ENCODE peak calls at places on chromosomes 5 and 9, in eight cellular contexts. S is adrenal gland; Y is stomach; C is mesenchymal stem cell; V is IMR-90; E is CD4-positive, alpha-beta T cell; X is CD4-positive, CD25-positive, alpha-beta regulatory T cell; R is heart left ventricle. L is an unnamed sample.

GRCh38 chr9:86966852-86967511 is 19.7 kb upstream of the GAS1 start:
- DNase-seq in X (no peak), S (no peak), R (no peak), V (no peak), E (no peak), Y (no peak), C (no peak), L (no peak)

GRCh38 chr5:114116981-114117380 is 244.9 kb upstream of the KCNN2 start:
- DNase-seq in R (no peak), Y (no peak), C (no peak), X (no peak), S (no peak), V (no peak), E (no peak), L (no peak)

GRCh38 chr9:79684711-79685575 is 113.2 kb downstream of the TLE4 start:
- DNase-seq in Y (no peak), R (no peak), E (no peak), C (no peak), X (no peak), S (no peak), V (peak; percentile 55), L (no peak)

GRCh38 chr9:131419029-131419614 is 25.2 kb downstream of the PRRC2B start:
- DNase-seq in X (peak; percentile 38), E (no peak), Y (no peak), V (peak; percentile 66), S (no peak), R (no peak), C (peak; percentile 76), L (no peak)

GRCh38 chr9:18184034-18184800 is 289.7 kb upstream of the ADAMTSL1 start:
- DNase-seq in E (no peak), R (no peak), Y (peak; percentile 27), S (no peak), C (no peak), X (no peak), V (no peak), L (no peak)

GRCh38 chr5:163565931-163566608 is 60.7 kb downstream of the MAT2B start:
- DNase-seq in C (peak; percentile 41), V (peak; percentile 36), X (peak; percentile 13), E (peak; percentile 2), S (no peak), R (no peak), Y (peak; percentile 33), L (peak; percentile 12)

GRCh38 chr5:43019615-43020293 is 20.4 kb downstream of the ANXA2R start:
- DNase-seq in E (peak; percentile 73), C (peak; percentile 94), V (peak; percentile 91), X (peak; percentile 98), S (peak; percentile 80), Y (peak; percentile 74), R (peak; percentile 74), L (peak; percentile 69)

GRCh38 chr5:111948517-111948916 is 191.5 kb upstream of the NREP start:
- DNase-seq in E (no peak), X (no peak), C (peak; percentile 88), S (no peak), Y (no peak), V (peak; percentile 99), R (no peak), L (no peak)

GRCh38 chr5:59785701-59786100 is 107.8 kb downstream of the PDE4D start:
- DNase-seq in C (no peak), S (no peak), E (no peak), Y (no peak), R (no peak), V (no peak), X (no peak), L (no peak)

GRCh38 chr5:116733995-116734716 is 159.5 kb upstream of the SEMA6A start:
- DNase-seq in R (no peak), E (no peak), V (no peak), C (no peak), Y (no peak), X (no peak), S (peak; percentile 21), L (no peak)

GRCh38 chr5:7397935-7398334 is 2.0 kb downstream of the ADCY2 start:
- DNase-seq in X (no peak), Y (no peak), V (no peak), R (no peak), E (no peak), C (no peak), S (no peak), L (no peak)

GRCh38 chr5:176424181-176424580 is 7.8 kb upstream of the CLTB start:
- DNase-seq in X (no peak), Y (no peak), C (no peak), S (no peak), V (no peak), E (no peak), R (no peak), L (no peak)

GRCh38 chr9:126692759-126693427 is 79.2 kb downstream of the LMX1B start:
- DNase-seq in V (no peak), R (no peak), E (no peak), Y (no peak), S (no peak), C (no peak), X (no peak), L (no peak)

GRCh38 chr5:88674262-88675158 is 208.5 kb downstream of the MEF2C start:
- DNase-seq in R (no peak), C (no peak), S (peak; percentile 66), E (no peak), Y (no peak), V (no peak), X (peak; percentile 69), L (no peak)

GRCh38 chr9:38176256-38176655 is 107.2 kb upstream of the SHB start:
- DNase-seq in Y (no peak), X (no peak), V (no peak), C (no peak), E (no peak), S (no peak), R (no peak), L (no peak)

GRCh38 chr9:96139592-96140251 is 162.3 kb downstream of the HSD17B3 start:
- DNase-seq in S (peak; percentile 61), C (peak; percentile 94), Y (peak; percentile 68), E (no peak), V (peak; percentile 95), X (no peak), R (no peak), L (no peak)

GRCh38 chr5:141560725-141561483 is 57.9 kb downstream of the DIAPH1 start:
- DNase-seq in R (peak; percentile 92), S (peak; percentile 92), E (no peak), Y (peak; percentile 57), C (peak; percentile 99), X (no peak), V (peak; percentile 98), L (no peak)

GRCh38 chr9:92986175-92987110 is 39.1 kb downstream of the FGD3 start:
- DNase-seq in R (no peak), X (peak; percentile 82), C (peak; percentile 1), Y (no peak), E (no peak), V (no peak), S (peak; percentile 32), L (peak; percentile 34)

GRCh38 chr9:14309403-14309802 is 4.5 kb downstream of the NFIB start:
- DNase-seq in Y (no peak), C (peak; percentile 9), V (peak; percentile 24), S (no peak), R (no peak), E (no peak), X (no peak), L (no peak)

GRCh38 chr5:59069438-59070079 is 486.7 kb downstream of the RAB3C start:
- DNase-seq in S (peak; percentile 68), V (peak; percentile 98), C (peak; percentile 98), E (no peak), X (no peak), R (peak; percentile 13), Y (no peak), L (no peak)

DNA sequence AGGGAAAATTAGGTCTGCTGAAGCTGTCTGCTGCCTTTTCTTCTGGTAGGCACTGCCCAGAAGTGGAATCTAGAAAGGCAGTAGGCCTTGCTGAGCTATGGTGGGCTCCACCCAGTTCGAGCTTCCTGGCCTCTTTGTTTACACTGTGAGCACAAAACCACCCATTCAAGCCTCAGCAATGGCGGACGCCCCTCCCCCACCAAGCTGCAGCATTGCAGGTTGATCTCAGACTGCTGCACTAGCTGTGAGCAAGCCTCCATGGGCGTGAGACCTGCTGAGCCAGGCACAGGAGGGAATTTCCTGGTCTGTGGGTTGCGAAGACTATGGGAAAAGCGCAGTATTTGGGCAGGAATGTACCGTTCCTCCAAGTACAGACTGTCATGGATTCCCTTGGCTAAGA is 18.5 kb downstream of the AGTPBP1 start:
- DNase-seq in R (peak; percentile 29), S (no peak), E (peak; percentile 41), C (no peak), V (no peak), Y (no peak), X (peak; percentile 92), L (peak; percentile 13)
- H3K9me3 ChIP-seq in R (no peaks in the 10 kb centered on the region), S (no peaks in the 10 kb centered on the region), E (no peaks in the 10 kb centered on the region), C (no peaks in the 10 kb centered on the region), V (no peaks in the 10 kb centered on the region), Y (no peaks in the 10 kb centered on the region), X (no peaks in the 10 kb centered on the region), L (no peaks in the 10 kb centered on the region)

GRCh38 chr5:139295692-139296091 is 2.2 kb downstream of the MATR3 start:
- DNase-seq in R (no peak), Y (no peak), S (no peak), V (peak; percentile 39), C (peak; percentile 24), E (no peak), X (no peak), L (no peak)
- H3K9me3 ChIP-seq in R (no peaks in the 10 kb centered on the region), Y (no peaks in the 10 kb centered on the region), S (no peaks in the 10 kb centered on the region), V (no peaks in the 10 kb centered on the region), C (no peaks in the 10 kb centered on the region), E (no peaks in the 10 kb centered on the region), X (no peaks in the 10 kb centered on the region), L (no peaks in the 10 kb centered on the region)

DNA sequence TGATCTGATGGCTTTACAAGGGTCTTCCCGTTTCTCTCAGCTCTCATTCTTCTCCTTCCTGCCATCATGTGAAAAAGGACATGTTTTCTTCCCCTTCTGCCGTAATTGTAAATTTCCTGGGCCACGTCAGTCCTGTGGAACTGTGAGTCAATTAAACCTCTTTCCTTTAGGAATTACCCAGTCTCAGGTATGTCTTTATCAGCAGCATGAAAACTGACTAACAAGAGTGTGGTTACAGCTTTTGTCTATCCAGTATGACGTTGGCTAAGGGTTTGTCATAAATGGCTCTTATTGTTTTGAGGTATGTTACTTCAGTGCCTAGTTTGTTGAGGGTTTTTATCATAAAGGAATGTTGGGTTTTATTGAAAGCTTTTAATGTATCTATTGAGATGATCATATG is 501.6 kb downstream of the CAAP1 start:
- DNase-seq in R (no peak), Y (no peak), C (no peak), E (no peak), V (no peak), S (no peak), X (no peak), L (no peak)
- H3K9me3 ChIP-seq in R (no peaks in the 10 kb centered on the region), Y (peaks cover 24% of the 10 kb centered on the region), C (peaks cover 11% of the 10 kb centered on the region), E (no peaks in the 10 kb centered on the region), V (peaks cover 2% of the 10 kb centered on the region), S (no peaks in the 10 kb centered on the region), X (no peaks in the 10 kb centered on the region), L (peaks cover 2% of the 10 kb centered on the region)

GRCh38 chr9:77257275-77257674 is 79.9 kb downstream of the VPS13A start:
- DNase-seq in Y (no peak), E (no peak), R (no peak), S (no peak), V (no peak), C (no peak), X (no peak), L (no peak)

DNA sequence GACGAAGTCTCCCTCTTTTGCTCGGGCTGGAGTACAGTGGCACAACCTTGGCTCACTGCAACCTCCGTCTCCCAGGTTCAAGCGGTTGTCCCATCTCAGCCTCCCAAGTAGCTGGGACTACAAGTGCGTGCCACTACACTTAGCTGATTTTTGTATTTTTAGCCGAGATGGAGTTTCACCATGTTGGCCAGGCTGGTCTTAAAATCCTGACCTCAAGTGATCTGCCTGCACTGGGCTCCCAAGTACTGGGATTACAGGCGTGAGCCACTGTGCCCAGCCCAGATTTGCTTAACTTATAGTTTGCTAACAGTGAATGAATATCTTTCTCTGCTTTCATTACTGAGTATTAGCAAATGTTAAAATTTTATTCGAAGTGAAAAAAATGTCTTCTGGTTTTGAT is 84.3 kb downstream of the VPS13A start:
- DNase-seq in Y (no peak), R (no peak), E (no peak), S (no peak), V (no peak), C (no peak), X (no peak), L (no peak)
- H3K9me3 ChIP-seq in Y (no peaks in the 10 kb centered on the region), R (no peaks in the 10 kb centered on the region), E (no peaks in the 10 kb centered on the region), S (no peaks in the 10 kb centered on the region), V (no peaks in the 10 kb centered on the region), C (no peaks in the 10 kb centered on the region), X (no peaks in the 10 kb centered on the region), L (no peaks in the 10 kb centered on the region)